ENCODE peak calls at places on chromosomes 1 and 21, in eight cellular contexts. Y is aorta; G is thoracic aorta; H is activated CD4-positive, alpha-beta T cell treated with anti-CD3 and anti-CD28 coated beads for 36 hours; J is activated T-cell treated with anti-CD3 and anti-CD28 coated beads for 24 hours; X is SHP77; N is HT-29; Q is HTR-8/SVneo. W is an unnamed sample.
A peak's percentile ranks its signal among the peaks of the same experiment; 100 is the strongest.

GRCh38 chr1:15304708-15305326 is 57.8 kb downstream of the FHAD1 start:
- DNase-seq in N (peak; percentile 76), J (peak; percentile 50), G (no peak), Y (no peak), H (peak; percentile 87), X (peak; percentile 45), Q (peak; percentile 55), W (peak; percentile 72)

GRCh38 chr1:233094691-233095090 is 144.3 kb downstream of the NTPCR start:
- DNase-seq in G (no peak), N (no peak), J (no peak), Y (no peak), Q (no peak), X (no peak), H (no peak), W (no peak)

GRCh38 chr1:9041116-9041779 is 15.0 kb upstream of the SLC2A7 start:
- DNase-seq in J (no peak), Q (no peak), G (no peak), X (no peak), N (no peak), H (no peak), Y (no peak), W (no peak)

GRCh38 chr1:60345621-60346020 is 272.1 kb upstream of the C1orf87 start:
- DNase-seq in Y (no peak), G (no peak), J (no peak), H (no peak), X (no peak), Q (no peak), N (no peak), W (no peak)

GRCh38 chr21:27759820-27760219 is 792.9 kb upstream of the ADAMTS5 start:
- DNase-seq in N (no peak), H (no peak), Q (no peak), J (no peak), Y (no peak), G (no peak), X (no peak), W (no peak)

GRCh38 chr1:67479146-67479891 is 49.1 kb upstream of the SERBP1 start:
- DNase-seq in Q (peak; percentile 18), G (peak; percentile 17), X (no peak), N (peak; percentile 25), H (peak; percentile 60), Y (peak; percentile 74), J (no peak), W (no peak)

GRCh38 chr1:78038491-78038939 is 7.3 kb upstream of the GIPC2 start:
- DNase-seq in Y (no peak), X (no peak), N (peak; percentile 20), J (no peak), Q (no peak), G (no peak), H (no peak), W (no peak)

GRCh38 chr1:905071-905749 is 18.5 kb upstream of the SAMD11 start:
- DNase-seq in N (no peak), X (no peak), J (no peak), H (peak; percentile 44), Q (no peak), G (no peak), Y (peak; percentile 79), W (no peak)

GRCh38 chr21:36402339-36402738 is 17.1 kb downstream of the CHAF1B start:
- DNase-seq in H (no peak), G (no peak), X (no peak), Y (no peak), N (no peak), J (no peak), Q (no peak), W (no peak)

GRCh38 chr1:243483084-243483845 is 227.4 kb downstream of the SDCCAG8 start:
- DNase-seq in G (no peak), Y (no peak), Q (no peak), H (peak; percentile 40), N (no peak), J (no peak), X (no peak), W (no peak)

GRCh38 chr1:7108251-7108650 is 323.0 kb downstream of the CAMTA1 start:
- DNase-seq in H (no peak), J (no peak), X (no peak), N (no peak), Y (no peak), Q (no peak), G (no peak), W (no peak)

GRCh38 chr21:31752967-31753366 is 21.0 kb upstream of the SCAF4 start:
- DNase-seq in J (no peak), Q (no peak), H (no peak), G (no peak), X (no peak), N (no peak), Y (no peak), W (no peak)

GRCh38 chr1:21325231-21325718 is 35.0 kb upstream of the ECE1 start:
- DNase-seq in Q (no peak), N (no peak), H (peak; percentile 58), G (no peak), Y (no peak), J (no peak), X (no peak), W (no peak)

GRCh38 chr1:38038836-38039235 is 7.8 kb downstream of the POU3F1 start:
- DNase-seq in J (no peak), G (no peak), N (peak; percentile 56), Y (no peak), H (no peak), Q (no peak), X (no peak), W (no peak)

GRCh38 chr1:45478129-45478802 is 12.7 kb downstream of the TESK2 start:
- DNase-seq in H (no peak), G (no peak), J (no peak), N (no peak), Y (no peak), Q (no peak), X (no peak), W (no peak)

GRCh38 chr1:186985889-186986491 is 157.2 kb downstream of the PLA2G4A start:
- DNase-seq in N (peak; percentile 82), G (no peak), H (no peak), J (no peak), Q (peak; percentile 27), Y (no peak), X (peak; percentile 72), W (peak; percentile 67)

GRCh38 chr1:64898107-64898861 is 68.1 kb downstream of the JAK1 start:
- DNase-seq in Q (peak; percentile 73), G (peak; percentile 89), H (peak; percentile 64), J (peak; percentile 23), Y (peak; percentile 90), X (peak; percentile 52), N (peak; percentile 89), W (peak; percentile 42)

GRCh38 chr1:178571807-178572206 is 58.9 kb downstream of the TEX35 start:
- DNase-seq in G (no peak), Q (no peak), N (no peak), X (no peak), H (no peak), Y (no peak), J (no peak), W (no peak)

GRCh38 chr1:95453053-95453452 is 219.0 kb downstream of the RWDD3 start:
- DNase-seq in G (no peak), Y (no peak), N (no peak), J (no peak), X (no peak), H (no peak), Q (no peak), W (no peak)

GRCh38 chr1:2353907-2354438 is 37.4 kb downstream of the MORN1 start:
- DNase-seq in H (no peak), X (no peak), J (no peak), G (no peak), Q (no peak), N (no peak), Y (no peak), W (no peak)

GRCh38 chr1:53328490-53329182 is 766 bp upstream of the LRP8 start:
- DNase-seq in N (peak; percentile 45), X (peak; percentile 46), J (no peak), G (no peak), Q (peak; percentile 26), Y (peak; percentile 36), H (peak; percentile 55), W (no peak)

GRCh38 chr1:10941891-10942541 is 70.4 kb upstream of the TARDBP start:
- DNase-seq in N (peak; percentile 32), G (no peak), X (peak; percentile 19), H (peak; percentile 77), J (peak; percentile 50), Y (peak; percentile 62), Q (peak; percentile 78), W (peak; percentile 27)

GRCh38 chr1:243343970-243344749 is 88.3 kb downstream of the SDCCAG8 start:
- DNase-seq in N (peak; percentile 60), G (no peak), H (no peak), X (peak; percentile 75), Q (peak; percentile 35), J (no peak), Y (no peak), W (peak; percentile 92)

GRCh38 chr1:108561731-108562326 is 1.9 kb downstream of the EEIG2 start:
- DNase-seq in X (peak; percentile 74), J (peak; percentile 67), Q (peak; percentile 32), G (no peak), Y (peak; percentile 79), N (peak; percentile 86), H (peak; percentile 93), W (peak; percentile 52)

GRCh38 chr1:241994171-241994570 is 4.7 kb downstream of the MAP1LC3C start:
- DNase-seq in N (no peak), J (no peak), G (no peak), H (no peak), Y (no peak), X (no peak), Q (no peak), W (no peak)

GRCh38 chr1:172278478-172278877 is 142.0 kb upstream of the C1orf105 start:
- DNase-seq in Y (no peak), J (no peak), X (no peak), H (no peak), Q (no peak), N (no peak), G (no peak), W (no peak)

GRCh38 chr1:116667577-116668105 is at the start of gene IGSF3:
- DNase-seq in G (no peak), Q (peak; percentile 41), N (peak; percentile 68), Y (peak; percentile 77), X (peak; percentile 54), H (peak; percentile 76), J (peak; percentile 29), W (no peak)

GRCh38 chr1:174800221-174800791 is 199.4 kb upstream of the CACYBP start:
- DNase-seq in H (peak; percentile 28), J (no peak), Y (no peak), N (no peak), G (no peak), Q (no peak), X (no peak), W (peak; percentile 75)

GRCh38 chr1:204659061-204659460 is 26.5 kb downstream of the LRRN2 start:
- DNase-seq in G (no peak), Y (no peak), N (no peak), J (no peak), H (no peak), Q (no peak), X (no peak), W (no peak)

GRCh38 chr21:35256468-35256988 is 207.4 kb upstream of the RUNX1 start:
- DNase-seq in H (no peak), N (peak; percentile 80), J (no peak), X (peak; percentile 91), Y (peak; percentile 92), Q (peak; percentile 78), G (peak; percentile 75), W (no peak)

GRCh38 chr1:222114536-222115156 is 372.8 kb upstream of the DUSP10 start:
- DNase-seq in Q (no peak), X (no peak), G (no peak), J (no peak), Y (no peak), N (no peak), H (no peak), W (no peak)